ENCODE peak calls at places on chromosomes 7 and 10, in five cellular contexts. One of them, this sample, is unnamed.

GRCh38 chr7:44796034-44796503 is 412 bp upstream of the PPIA start:
- DNase-seq in GM10248: no peak
- DNase-seq in lower lobe of right lung: no peak
- DNase-seq in fibroblast of lung: peak; percentile 39
- DNase-seq in upper lobe of left lung: no peak
- DNase-seq in this sample: no peak

GRCh38 chr10:75358835-75359421 is 42.6 kb downstream of the ZNF503 start:
- DNase-seq in lower lobe of right lung: no peak
- DNase-seq in GM10248: no peak
- DNase-seq in fibroblast of lung: peak; percentile 85
- DNase-seq in upper lobe of left lung: no peak
- DNase-seq in this sample: no peak

GRCh38 chr10:49161411-49161997 is 26.7 kb downstream of the TMEM273 start:
- DNase-seq in fibroblast of lung: peak; percentile 66
- DNase-seq in upper lobe of left lung: peak; percentile 30
- DNase-seq in lower lobe of right lung: no peak
- DNase-seq in GM10248: no peak
- DNase-seq in this sample: no peak

GRCh38 chr10:124001391-124002260 is 91.8 kb downstream of the CHST15 start:
- DNase-seq in fibroblast of lung: no peak
- DNase-seq in GM10248: peak; percentile 8
- DNase-seq in upper lobe of left lung: no peak
- DNase-seq in lower lobe of right lung: peak; percentile 42
- DNase-seq in this sample: peak; percentile 15

GRCh38 chr7:152931583-152931982 is 172.0 kb downstream of the ACTR3B start:
- DNase-seq in GM10248: no peak
- DNase-seq in lower lobe of right lung: no peak
- DNase-seq in fibroblast of lung: no peak
- DNase-seq in upper lobe of left lung: no peak
- DNase-seq in this sample: no peak

GRCh38 chr7:98329100-98329871 is 47.8 kb downstream of the BRI3 start:
- DNase-seq in upper lobe of left lung: no peak
- DNase-seq in fibroblast of lung: peak; percentile 58
- DNase-seq in lower lobe of right lung: no peak
- DNase-seq in GM10248: no peak
- DNase-seq in this sample: no peak

GRCh38 chr10:11284291-11285085 is 266.8 kb downstream of the CELF2 start:
- DNase-seq in GM10248: no peak
- DNase-seq in fibroblast of lung: peak; percentile 3
- DNase-seq in lower lobe of right lung: no peak
- DNase-seq in upper lobe of left lung: no peak
- DNase-seq in this sample: no peak

GRCh38 chr7:85508642-85509429 is 322.0 kb upstream of the SEMA3D start:
- DNase-seq in fibroblast of lung: peak; percentile 96
- DNase-seq in GM10248: no peak
- DNase-seq in upper lobe of left lung: no peak
- DNase-seq in lower lobe of right lung: no peak
- DNase-seq in this sample: no peak

GRCh38 chr10:61974611-61975010 is 73.1 kb downstream of the ARID5B start:
- DNase-seq in upper lobe of left lung: no peak
- DNase-seq in GM10248: no peak
- DNase-seq in fibroblast of lung: peak; percentile 67
- DNase-seq in lower lobe of right lung: no peak
- DNase-seq in this sample: no peak

GRCh38 chr10:99544322-99544721 is 11.6 kb downstream of the NKX2-3 start:
- DNase-seq in fibroblast of lung: no peak
- DNase-seq in GM10248: no peak
- DNase-seq in upper lobe of left lung: no peak
- DNase-seq in lower lobe of right lung: no peak
- DNase-seq in this sample: no peak

GRCh38 chr7:70042533-70042932 is 444.3 kb downstream of the AUTS2 start:
- DNase-seq in upper lobe of left lung: no peak
- DNase-seq in GM10248: no peak
- DNase-seq in lower lobe of right lung: no peak
- DNase-seq in fibroblast of lung: peak; percentile 56
- DNase-seq in this sample: no peak

GRCh38 chr10:87723500-87723899 is 63.8 kb downstream of the PAPSS2 start:
- DNase-seq in fibroblast of lung: no peak
- DNase-seq in upper lobe of left lung: no peak
- DNase-seq in lower lobe of right lung: no peak
- DNase-seq in GM10248: no peak
- DNase-seq in this sample: no peak

GRCh38 chr7:83415840-83416239 is 233.1 kb downstream of the SEMA3E start:
- DNase-seq in upper lobe of left lung: no peak
- DNase-seq in fibroblast of lung: peak; percentile 55
- DNase-seq in GM10248: no peak
- DNase-seq in lower lobe of right lung: no peak
- DNase-seq in this sample: no peak

GRCh38 chr10:19966751-19967150 is 150.5 kb downstream of the PLXDC2 start:
- DNase-seq in lower lobe of right lung: no peak
- DNase-seq in upper lobe of left lung: no peak
- DNase-seq in fibroblast of lung: peak; percentile 27
- DNase-seq in GM10248: no peak
- DNase-seq in this sample: no peak

GRCh38 chr10:93894516-93895378 is 969 bp downstream of the SLC35G1 start:
- DNase-seq in upper lobe of left lung: no peak
- DNase-seq in fibroblast of lung: no peak
- DNase-seq in GM10248: peak; percentile 22
- DNase-seq in lower lobe of right lung: no peak
- DNase-seq in this sample: peak; percentile 15

GRCh38 chr10:17847586-17848296 is 38.6 kb downstream of the MRC1 start:
- DNase-seq in lower lobe of right lung: no peak
- DNase-seq in fibroblast of lung: peak; percentile 13
- DNase-seq in upper lobe of left lung: no peak
- DNase-seq in GM10248: no peak
- DNase-seq in this sample: no peak

GRCh38 chr10:69685802-69686585 is 55.9 kb downstream of the FAM241B start:
- DNase-seq in fibroblast of lung: peak; percentile 49
- DNase-seq in GM10248: no peak
- DNase-seq in upper lobe of left lung: peak; percentile 29
- DNase-seq in lower lobe of right lung: peak; percentile 47
- DNase-seq in this sample: no peak

GRCh38 chr10:112873541-112873940 is 76.5 kb upstream of the TCF7L2 start:
- DNase-seq in GM10248: no peak
- DNase-seq in fibroblast of lung: no peak
- DNase-seq in lower lobe of right lung: no peak
- DNase-seq in upper lobe of left lung: no peak
- DNase-seq in this sample: no peak

GRCh38 chr7:93622036-93622714 is 47.7 kb upstream of the CALCR start:
- DNase-seq in lower lobe of right lung: no peak
- DNase-seq in upper lobe of left lung: no peak
- DNase-seq in fibroblast of lung: peak; percentile 23
- DNase-seq in GM10248: no peak
- DNase-seq in this sample: no peak

GRCh38 chr10:118310822-118311221 is 31.3 kb downstream of the FAM204A start:
- DNase-seq in lower lobe of right lung: no peak
- DNase-seq in GM10248: no peak
- DNase-seq in fibroblast of lung: no peak
- DNase-seq in upper lobe of left lung: no peak
- DNase-seq in this sample: no peak

GRCh38 chr7:103113164-103113563 is 35.7 kb downstream of the NAPEPLD start:
- DNase-seq in GM10248: no peak
- DNase-seq in upper lobe of left lung: no peak
- DNase-seq in lower lobe of right lung: no peak
- DNase-seq in fibroblast of lung: peak; percentile 98
- DNase-seq in this sample: no peak

GRCh38 chr10:17854044-17854652 is 45.0 kb downstream of the MRC1 start:
- DNase-seq in lower lobe of right lung: no peak
- DNase-seq in GM10248: no peak
- DNase-seq in fibroblast of lung: peak; percentile 2
- DNase-seq in upper lobe of left lung: no peak
- DNase-seq in this sample: no peak

GRCh38 chr10:111445709-111446108 is 368.9 kb downstream of the ADRA2A start:
- DNase-seq in fibroblast of lung: no peak
- DNase-seq in lower lobe of right lung: no peak
- DNase-seq in upper lobe of left lung: no peak
- DNase-seq in GM10248: no peak
- DNase-seq in this sample: no peak

GRCh38 chr7:84665339-84665738 is 470.8 kb upstream of the SEMA3A start:
- DNase-seq in lower lobe of right lung: no peak
- DNase-seq in GM10248: no peak
- DNase-seq in fibroblast of lung: no peak
- DNase-seq in upper lobe of left lung: no peak
- DNase-seq in this sample: no peak

GRCh38 chr10:97596101-97597055 is 6.9 kb downstream of the C10orf62 start:
- DNase-seq in upper lobe of left lung: no peak
- DNase-seq in lower lobe of right lung: no peak
- DNase-seq in fibroblast of lung: peak; percentile 95
- DNase-seq in GM10248: no peak
- DNase-seq in this sample: no peak

GRCh38 chr10:97673736-97674525 is 13.1 kb downstream of the AVPI1 start:
- DNase-seq in fibroblast of lung: peak; percentile 64
- DNase-seq in upper lobe of left lung: no peak
- DNase-seq in GM10248: no peak
- DNase-seq in lower lobe of right lung: no peak
- DNase-seq in this sample: no peak

GRCh38 chr7:69871213-69871885 is 273.1 kb downstream of the AUTS2 start:
- DNase-seq in upper lobe of left lung: no peak
- DNase-seq in GM10248: no peak
- DNase-seq in fibroblast of lung: peak; percentile 94
- DNase-seq in lower lobe of right lung: no peak
- DNase-seq in this sample: no peak

GRCh38 chr10:86348321-86349210 is 18.0 kb downstream of the GRID1 start:
- DNase-seq in upper lobe of left lung: no peak
- DNase-seq in GM10248: no peak
- DNase-seq in fibroblast of lung: no peak
- DNase-seq in lower lobe of right lung: peak; percentile 43
- DNase-seq in this sample: no peak

GRCh38 chr7:129665013-129665401 is 53.5 kb downstream of the NRF1 start:
- DNase-seq in fibroblast of lung: peak; percentile 98
- DNase-seq in upper lobe of left lung: no peak
- DNase-seq in GM10248: no peak
- DNase-seq in lower lobe of right lung: no peak
- DNase-seq in this sample: no peak

GRCh38 chr7:157588271-157588589 is 251.4 kb downstream of the DNAJB6 start:
- DNase-seq in upper lobe of left lung: no peak
- DNase-seq in GM10248: no peak
- DNase-seq in fibroblast of lung: no peak
- DNase-seq in lower lobe of right lung: peak; percentile 38
- DNase-seq in this sample: no peak
- TF ChIP-seq CTCF in upper lobe of left lung: no peak
- TF ChIP-seq CTCF in GM10248: no peak
- TF ChIP-seq CTCF in fibroblast of lung: no peak
- TF ChIP-seq CTCF in lower lobe of right lung: no peak
- TF ChIP-seq CTCF in this sample: no peak

GRCh38 chr10:131854579-131855335 is 46.1 kb upstream of the PPP2R2D start:
- DNase-seq in upper lobe of left lung: peak; percentile 49
- DNase-seq in fibroblast of lung: no peak
- DNase-seq in GM10248: no peak
- DNase-seq in lower lobe of right lung: no peak
- DNase-seq in this sample: no peak
- TF ChIP-seq CTCF in upper lobe of left lung: no peak
- TF ChIP-seq CTCF in fibroblast of lung: no peak
- TF ChIP-seq CTCF in GM10248: no peak
- TF ChIP-seq CTCF in lower lobe of right lung: no peak
- TF ChIP-seq CTCF in this sample: no peak

DNA sequence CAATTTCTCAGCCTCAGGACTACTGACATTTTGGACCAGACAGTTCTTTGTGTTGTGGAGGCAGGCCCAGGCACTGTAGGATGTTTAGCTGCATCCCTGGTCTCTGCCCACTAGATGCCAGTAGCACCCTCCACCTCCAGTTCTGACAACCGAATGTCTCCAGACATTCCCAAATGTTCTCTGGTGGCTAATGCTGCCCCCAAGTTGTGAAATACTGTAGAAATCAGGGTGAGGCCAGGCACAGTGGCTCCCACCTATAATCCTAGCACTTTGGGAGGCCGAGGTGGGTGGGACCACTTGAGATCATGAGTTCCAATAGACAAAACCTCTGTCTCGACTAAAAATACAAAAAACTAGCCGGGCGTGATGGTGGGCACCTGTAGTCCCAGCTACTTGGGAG is 18.2 kb downstream of the HNRNPF start:
- DNase-seq in GM10248: no peak
- DNase-seq in fibroblast of lung: peak; percentile 20
- DNase-seq in lower lobe of right lung: no peak
- DNase-seq in upper lobe of left lung: no peak
- DNase-seq in this sample: no peak
- TF ChIP-seq CTCF in GM10248: peak; percentile 32
- TF ChIP-seq CTCF in fibroblast of lung: peak; percentile 66
- TF ChIP-seq CTCF in lower lobe of right lung: peak; percentile 37
- TF ChIP-seq CTCF in upper lobe of left lung: peak; percentile 40
- TF ChIP-seq CTCF in this sample: peak; percentile 28

GRCh38 chr7:4849390-4849789 is 12.4 kb downstream of the PAPOLB start:
- DNase-seq in upper lobe of left lung: no peak
- DNase-seq in GM10248: no peak
- DNase-seq in lower lobe of right lung: no peak
- DNase-seq in fibroblast of lung: peak; percentile 20
- DNase-seq in this sample: peak; percentile 57
- TF ChIP-seq CTCF in upper lobe of left lung: peak; percentile 50
- TF ChIP-seq CTCF in GM10248: peak; percentile 29
- TF ChIP-seq CTCF in lower lobe of right lung: peak; percentile 47
- TF ChIP-seq CTCF in fibroblast of lung: peak; percentile 13
- TF ChIP-seq CTCF in this sample: peak; percentile 17

This sample was measured in GM13976.